ENCODE peak calls at places on chromosomes 6 and 20, in nine cellular contexts. P, H, Z, D, G, V, I, K and N are unnamed samples.

GRCh38 chr20:3109350-3110302 is 25.1 kb upstream of the AVP start:
- DNase-seq in V (no peak), H (no peak), G (no peak), Z (no peak), P (no peak), K (no peak), D (no peak), I (no peak), N (no peak)

GRCh38 chr20:37419307-37419706 is 73.4 kb downstream of the SRC start:
- DNase-seq in I (no peak), Z (no peak), G (no peak), D (no peak), P (no peak), V (no peak), H (no peak), K (no peak), N (no peak)

GRCh38 chr6:3251462-3252314 is 7.1 kb upstream of the PSMG4 start:
- DNase-seq in H (peak), V (peak), G (peak), D (peak), Z (peak), K (peak), P (peak), I (peak), N (peak)

GRCh38 chr6:35590622-35591066 is 77.9 kb upstream of the TULP1 start:
- DNase-seq in P (no peak), I (no peak), K (no peak), D (peak), Z (no peak), G (no peak), H (no peak), V (no peak), N (no peak)

GRCh38 chr6:4316867-4317400 is 181.6 kb upstream of the ECI2 start:
- DNase-seq in D (no peak), I (peak), K (no peak), P (no peak), H (no peak), Z (peak), G (no peak), V (peak), N (no peak)

GRCh38 chr6:79134699-79135474 is 56.8 kb upstream of the PHIP start:
- DNase-seq in P (no peak), V (no peak), D (no peak), G (no peak), Z (peak), H (no peak), K (no peak), I (peak), N (no peak)

GRCh38 chr20:24368253-24368652 is 101.2 kb upstream of the SYNDIG1 start:
- DNase-seq in I (no peak), G (no peak), H (no peak), D (no peak), P (no peak), V (no peak), Z (no peak), K (no peak), N (no peak)

GRCh38 chr6:167898673-167899311 is 72.1 kb downstream of the AFDN start:
- DNase-seq in V (peak), D (no peak), Z (peak), I (no peak), H (no peak), G (no peak), P (no peak), K (no peak), N (peak)

GRCh38 chr20:48928832-48929725 is 7.6 kb downstream of the ARFGEF2 start:
- DNase-seq in I (no peak), Z (no peak), P (no peak), G (no peak), D (no peak), V (no peak), K (no peak), H (no peak), N (no peak)

GRCh38 chr6:169839029-169839481 is 87.6 kb downstream of the ERMARD start:
- DNase-seq in G (no peak), Z (no peak), H (peak), D (no peak), P (no peak), I (no peak), K (peak), V (no peak), N (no peak)

GRCh38 chr6:70234561-70235236 is 68.2 kb downstream of the COL9A1 start:
- DNase-seq in V (no peak), P (no peak), Z (no peak), D (no peak), G (no peak), I (no peak), K (no peak), H (no peak), N (no peak)

GRCh38 chr6:72219536-72219935 is 333.2 kb downstream of the RIMS1 start:
- DNase-seq in Z (no peak), G (no peak), D (no peak), K (no peak), H (no peak), P (no peak), I (no peak), V (no peak), N (no peak)

GRCh38 chr20:18705490-18705889 is 108.1 kb upstream of the SCP2D1 start:
- DNase-seq in V (peak), K (no peak), G (no peak), I (no peak), D (no peak), Z (no peak), P (no peak), H (no peak), N (no peak)

GRCh38 chr6:75631847-75632246 is 30.2 kb downstream of the SENP6 start:
- DNase-seq in K (no peak), D (no peak), I (no peak), V (no peak), Z (no peak), H (no peak), P (no peak), G (no peak), N (no peak)

GRCh38 chr6:113909224-113909856 is 52.2 kb downstream of the MARCKS start:
- DNase-seq in V (peak), K (peak), P (peak), D (no peak), G (peak), H (no peak), Z (peak), I (peak), N (peak)

GRCh38 chr6:150878347-150879213 is 13.1 kb downstream of the MTHFD1L start:
- DNase-seq in I (no peak), H (no peak), G (no peak), K (no peak), V (no peak), Z (no peak), P (no peak), D (no peak), N (no peak)

GRCh38 chr6:123519191-123519510 is 117.6 kb downstream of the TRDN start:
- DNase-seq in P (no peak), K (no peak), V (no peak), G (no peak), H (peak), I (no peak), Z (no peak), D (peak), N (no peak)

GRCh38 chr6:29986199-29986598 is 43.9 kb downstream of the HLA-A start:
- DNase-seq in K (no peak), P (no peak), I (no peak), Z (no peak), G (no peak), V (no peak), D (no peak), H (no peak), N (no peak)

GRCh38 chr6:154482858-154483257 is 27.6 kb downstream of the CNKSR3 start:
- DNase-seq in P (no peak), Z (no peak), I (no peak), G (no peak), D (no peak), H (no peak), K (peak), V (no peak), N (no peak)

GRCh38 chr6:101286146-101286545 is 107.4 kb upstream of the GRIK2 start:
- DNase-seq in I (no peak), P (no peak), H (no peak), V (no peak), D (no peak), Z (peak), G (no peak), K (no peak), N (no peak)

GRCh38 chr20:47295921-47296426 is 60.5 kb downstream of the ZMYND8 start:
- DNase-seq in K (no peak), Z (no peak), H (peak), V (no peak), P (no peak), D (no peak), G (no peak), I (no peak), N (no peak)

GRCh38 chr6:33123732-33124524 is 48.1 kb downstream of the HLA-DPB1 start:
- DNase-seq in Z (peak), H (no peak), I (no peak), G (no peak), V (peak), K (no peak), D (no peak), P (no peak), N (peak)

GRCh38 chr6:128199461-128199860 is 298.6 kb upstream of the THEMIS start:
- DNase-seq in G (no peak), V (no peak), H (no peak), D (no peak), Z (no peak), I (no peak), P (no peak), K (no peak), N (no peak)

GRCh38 chr6:14721103-14721758 is 524.6 kb upstream of the JARID2 start:
- DNase-seq in D (no peak), Z (peak), H (no peak), P (no peak), G (no peak), K (peak), V (peak), I (no peak), N (no peak)

GRCh38 chr6:26536571-26537159 is 1.5 kb upstream of the HMGN4 start:
- DNase-seq in V (peak), K (peak), H (no peak), I (peak), Z (peak), P (no peak), G (peak), D (peak), N (peak)